ENCODE peak calls at places on chromosome 22, in nine cellular contexts. U is progenitor cell of endocrine pancreas; Z is cardiac septum; L is stimulated activated CD4-positive, alpha-beta T cell treated with anti-CD3 and anti-CD28 coated beads, Interleukin-4, amount 100 ng/mL, for 24 hours; S is HT1080; J is right lobe of liver; Y is astrocyte of the spinal cord; T is naive thymus-derived CD8-positive, alpha-beta T cell; G is kidney tubule cell. N is an unnamed sample.

GRCh38 chr22:36734171-36735058 is 30.9 kb upstream of the CACNG2 start:
- DNase-seq in U (no peak), Z (peak), L (no peak), S (no peak), J (no peak), Y (peak), T (no peak), G (peak), N (peak)

GRCh38 chr22:33921576-33922181 is 1.4 kb upstream of the LARGE1 start:
- DNase-seq in U (peak), Z (peak), L (peak), S (peak), J (peak), Y (peak), T (peak), G (peak), N (peak)

GRCh38 chr22:32904044-32904443 is 102.5 kb downstream of the TIMP3 start:
- DNase-seq in U (no peak), Z (no peak), L (no peak), S (peak), J (no peak), Y (peak), T (no peak), G (peak), N (no peak)

GRCh38 chr22:47084226-47084625 is 321.8 kb downstream of the TBC1D22A start:
- DNase-seq in U (no peak), Z (no peak), L (no peak), S (no peak), J (no peak), Y (no peak), T (no peak), G (no peak), N (no peak)

GRCh38 chr22:33785283-33785991 is 134.8 kb downstream of the LARGE1 start:
- DNase-seq in U (no peak), Z (no peak), L (no peak), S (peak), J (no peak), Y (peak), T (no peak), G (peak), N (no peak)

GRCh38 chr22:35458547-35459422 is 58.8 kb downstream of the MCM5 start:
- DNase-seq in U (no peak), Z (no peak), L (no peak), S (no peak), J (no peak), Y (no peak), T (no peak), G (no peak), N (no peak)

GRCh38 chr22:44616882-44617655 is 84.9 kb upstream of the PRR5 start:
- DNase-seq in U (no peak), Z (no peak), L (no peak), S (no peak), J (no peak), Y (no peak), T (no peak), G (no peak), N (no peak)

GRCh38 chr22:24593810-24594568 is 1.1 kb upstream of the LRRC75B start:
- DNase-seq in U (no peak), Z (peak), L (no peak), S (no peak), J (peak), Y (no peak), T (no peak), G (no peak), N (peak)

GRCh38 chr22:32411388-32411787 is 659 bp downstream of the RTCB start:
- DNase-seq in U (no peak), Z (no peak), L (peak), S (no peak), J (no peak), Y (peak), T (no peak), G (peak), N (no peak)

GRCh38 chr22:49627217-49628181 is 200.2 kb downstream of the BRD1 start:
- DNase-seq in U (no peak), Z (no peak), L (no peak), S (no peak), J (peak), Y (no peak), T (no peak), G (no peak), N (peak)